ENCODE peak calls at places on chromosomes 2 and 18, in four cellular contexts. G is HepG2, M is K562, Q is WTC11. A is an unnamed sample.

GRCh38 chr2:143205106-143205764 is 76.0 kb downstream of the ARHGAP15 start:
- DNase-seq in G (peak), M (peak), Q (no peak), A (no peak)

GRCh38 chr2:111702119-111702808 is 181.7 kb downstream of the ANAPC1 start:
- DNase-seq in G (peak), M (peak), Q (peak), A (peak)

GRCh38 chr2:45005261-45006002 is 3.8 kb downstream of the SIX2 start:
- DNase-seq in G (no peak), M (no peak), Q (no peak), A (no peak)

GRCh38 chr2:241061275-241061674 is 40.8 kb downstream of the MTERF4 start:
- DNase-seq in G (no peak), M (no peak), Q (no peak), A (no peak)

GRCh38 chr2:28377201-28377816 is 15.3 kb upstream of the FOSL2 start:
- DNase-seq in G (no peak), M (no peak), Q (no peak), A (no peak)

GRCh38 chr2:178304262-178304661 is 110.0 kb downstream of the OSBPL6 start:
- DNase-seq in G (no peak), M (peak), Q (no peak), A (no peak)

GRCh38 chr2:240930096-240930630 is 24.0 kb downstream of the CROCC2 start:
- DNase-seq in G (no peak), M (no peak), Q (peak), A (no peak)

GRCh38 chr2:216031960-216032689 is 18.8 kb upstream of the MREG start:
- DNase-seq in G (no peak), M (no peak), Q (no peak), A (no peak)

GRCh38 chr2:215052810-215053209 is 85.6 kb downstream of the ABCA12 start:
- DNase-seq in G (no peak), M (no peak), Q (no peak), A (no peak)

GRCh38 chr2:65612654-65613053 is 180.3 kb upstream of the SPRED2 start:
- DNase-seq in G (no peak), M (no peak), Q (no peak), A (no peak)

GRCh38 chr2:168166902-168167510 is 80.4 kb downstream of the STK39 start:
- DNase-seq in G (peak), M (no peak), Q (no peak), A (no peak)

GRCh38 chr2:31188141-31188540 is 29.2 kb downstream of the CAPN14 start:
- DNase-seq in G (no peak), M (no peak), Q (no peak), A (no peak)

GRCh38 chr2:119242276-119243119 is 18.9 kb downstream of the STEAP3 start:
- DNase-seq in G (no peak), M (no peak), Q (no peak), A (no peak)

GRCh38 chr18:50654658-50655550 is 95.0 kb downstream of the MAPK4 start:
- DNase-seq in G (peak), M (no peak), Q (no peak), A (no peak)

GRCh38 chr2:213934560-213934959 is 476.3 kb upstream of the VWC2L start:
- DNase-seq in G (peak), M (peak), Q (no peak), A (peak)

GRCh38 chr2:238428866-238429265 is 2.1 kb downstream of the ASB1 start:
- DNase-seq in G (no peak), M (no peak), Q (no peak), A (no peak)

GRCh38 chr2:195018462-195018861 is 638.6 kb upstream of the SLC39A10 start:
- DNase-seq in G (no peak), M (no peak), Q (no peak), A (no peak)

GRCh38 chr2:180763249-180763989 is 217.0 kb upstream of the UBE2E3 start:
- DNase-seq in G (peak), M (no peak), Q (no peak), A (no peak)

GRCh38 chr18:54357082-54357659 is 487 bp downstream of the STARD6 start:
- DNase-seq in G (no peak), M (no peak), Q (peak), A (no peak)

GRCh38 chr18:40752336-40752735 is 1202.7 kb upstream of the PIK3C3 start:
- DNase-seq in G (no peak), M (no peak), Q (no peak), A (no peak)

GRCh38 chr2:105373344-105373781 is 25.5 kb downstream of the FHL2 start:
- DNase-seq in G (peak), M (no peak), Q (no peak), A (no peak)

GRCh38 chr2:182618672-182619079 is 97.4 kb upstream of the DNAJC10 start:
- DNase-seq in G (peak), M (no peak), Q (no peak), A (no peak)

GRCh38 chr2:239400000-239400831 is 604 bp downstream of the HDAC4 start:
- DNase-seq in G (peak), M (peak), Q (no peak), A (peak)

GRCh38 chr2:111705206-111705605 is 178.8 kb downstream of the ANAPC1 start:
- DNase-seq in G (no peak), M (no peak), Q (no peak), A (no peak)

GRCh38 chr18:75638223-75638596 is 210.7 kb upstream of the SMIM21 start:
- DNase-seq in G (no peak), M (no peak), Q (no peak), A (no peak)

GRCh38 chr2:110812726-110813645 is 80.6 kb downstream of the ACOXL start:
- DNase-seq in G (no peak), M (no peak), Q (no peak), A (no peak)

GRCh38 chr2:60880633-60880987 is 764 bp upstream of the REL start:
- DNase-seq in G (no peak), M (no peak), Q (no peak), A (no peak)

GRCh38 chr18:48992791-48993555 is 42.2 kb upstream of the SMAD7 start:
- DNase-seq in G (no peak), M (peak), Q (no peak), A (no peak)

GRCh38 chr2:103169856-103170255 is 408.0 kb downstream of the TMEM182 start:
- DNase-seq in G (no peak), M (no peak), Q (no peak), A (no peak)

GRCh38 chr2:96805026-96805425 is 11.0 kb upstream of the CNNM3 start:
- DNase-seq in G (no peak), M (no peak), Q (no peak), A (no peak)

GRCh38 chr2:152523091-152523490 is 188.1 kb downstream of the FMNL2 start:
- DNase-seq in G (no peak), M (no peak), Q (no peak), A (no peak)

GRCh38 chr18:26863122-26863879 is 2.2 kb downstream of the AQP4 start:
- DNase-seq in G (no peak), M (no peak), Q (peak), A (peak)

GRCh38 chr2:66573866-66574265 is 138.9 kb downstream of the MEIS1 start:
- DNase-seq in G (no peak), M (no peak), Q (peak), A (no peak)

GRCh38 chr2:68163641-68164040 is 6.0 kb downstream of the PNO1 start:
- DNase-seq in G (no peak), M (no peak), Q (no peak), A (no peak)

GRCh38 chr2:69209482-69209881 is 177.5 kb downstream of the GFPT1 start:
- DNase-seq in G (no peak), M (no peak), Q (no peak), A (no peak)

GRCh38 chr2:109516445-109517117 is 97.2 kb downstream of the SEPTIN10 start:
- DNase-seq in G (peak), M (peak), Q (peak), A (peak)

GRCh38 chr2:12717191-12717987 is 653 bp downstream of the TRIB2 start:
- DNase-seq in G (no peak), M (peak), Q (peak), A (peak)

GRCh38 chr2:67604360-67604759 is 207.2 kb downstream of the ETAA1 start:
- DNase-seq in G (no peak), M (no peak), Q (no peak), A (no peak)

GRCh38 chr2:195049372-195050031 is 607.5 kb upstream of the SLC39A10 start:
- DNase-seq in G (no peak), M (no peak), Q (no peak), A (no peak)

GRCh38 chr2:159506179-159506578 is 110.2 kb downstream of the BAZ2B start:
- DNase-seq in G (no peak), M (no peak), Q (no peak), A (no peak)

GRCh38 chr2:159501743-159502142 is 114.6 kb downstream of the BAZ2B start:
- DNase-seq in G (no peak), M (no peak), Q (no peak), A (no peak)

GRCh38 chr2:159508140-159508539 is 108.2 kb downstream of the BAZ2B start:
- DNase-seq in G (no peak), M (no peak), Q (no peak), A (no peak)

GRCh38 chr2:159506764-159507406 is 109.5 kb downstream of the BAZ2B start:
- DNase-seq in G (no peak), M (no peak), Q (no peak), A (no peak)
- TF ChIP-seq ELF4 in G (no peak), M (no peak), Q (no peak), A (no peak)

DNA sequence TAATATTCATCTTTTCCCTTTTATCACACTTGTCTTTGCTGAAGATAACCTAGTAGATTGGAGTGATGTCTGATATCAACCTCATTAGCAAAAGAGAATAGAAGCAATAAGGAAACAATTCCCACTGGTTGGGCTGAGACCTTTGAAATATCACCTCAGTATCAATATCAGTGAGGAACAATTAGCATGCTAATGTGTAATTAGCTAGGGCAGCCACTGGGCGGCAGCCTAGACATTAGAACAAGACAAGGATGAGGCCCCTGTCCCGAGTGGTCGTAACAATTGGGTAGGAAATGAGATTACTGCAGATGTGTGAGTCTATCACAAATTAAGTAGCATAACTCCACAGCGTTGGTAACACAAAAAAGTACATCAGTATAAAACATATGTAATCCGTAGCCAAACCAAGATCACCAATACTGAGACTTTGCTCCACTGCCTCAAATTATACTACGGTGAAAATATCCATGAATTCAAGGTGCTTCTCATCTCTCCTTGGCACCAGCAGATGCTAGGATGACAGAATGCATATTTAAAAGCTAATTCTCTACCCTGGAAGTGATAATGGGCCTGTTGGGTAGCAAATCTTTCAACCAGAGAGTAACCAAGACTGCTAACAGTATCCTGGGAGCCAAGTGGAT is 99.1 kb downstream of the ALPK2 start:
- DNase-seq in G (peak), M (peak), Q (peak), A (peak)
- TF ChIP-seq ELF4 in G (no peak), M (no peak), Q (no peak), A (no peak)

GRCh38 chr2:237297421-237298155 is 116.4 kb downstream of the COL6A3 start:
- DNase-seq in G (peak), M (no peak), Q (no peak), A (no peak)

GRCh38 chr2:237298323-237299118 is 115.4 kb downstream of the COL6A3 start:
- DNase-seq in G (peak), M (no peak), Q (no peak), A (no peak)

GRCh38 chr2:237300755-237301154 is 113.2 kb downstream of the COL6A3 start:
- DNase-seq in G (no peak), M (no peak), Q (no peak), A (no peak)

GRCh38 chr2:237301595-237301994 is 112.4 kb downstream of the COL6A3 start:
- DNase-seq in G (no peak), M (no peak), Q (no peak), A (no peak)

GRCh38 chr2:237299897-237300296 is 114.1 kb downstream of the COL6A3 start:
- DNase-seq in G (no peak), M (no peak), Q (no peak), A (no peak)
- TF ChIP-seq ELF4 in G (no peak), M (no peak), Q (no peak), A (no peak)

GRCh38 chr2:773256-774160 is 96.3 kb upstream of the TMEM18 start:
- DNase-seq in G (no peak), M (no peak), Q (no peak), A (no peak)

GRCh38 chr2:770776-771175 is 93.6 kb upstream of the TMEM18 start:
- DNase-seq in G (no peak), M (no peak), Q (no peak), A (no peak)

GRCh38 chr2:774436-774835 is 97.2 kb upstream of the TMEM18 start:
- DNase-seq in G (no peak), M (no peak), Q (peak), A (no peak)

GRCh38 chr2:769771-770170 is 92.6 kb upstream of the TMEM18 start:
- DNase-seq in G (no peak), M (no peak), Q (no peak), A (no peak)

GRCh38 chr2:771538-771937 is 94.3 kb upstream of the TMEM18 start:
- DNase-seq in G (no peak), M (no peak), Q (no peak), A (no peak)
- TF ChIP-seq ELF4 in G (no peak), M (no peak), Q (no peak), A (no peak)

GRCh38 chr2:236849940-236850339 is 235.7 kb upstream of the COPS8 start:
- DNase-seq in G (no peak), M (no peak), Q (no peak), A (no peak)

GRCh38 chr2:236853558-236853957 is 232.1 kb upstream of the COPS8 start:
- DNase-seq in G (no peak), M (no peak), Q (no peak), A (no peak)

GRCh38 chr2:236852100-236852976 is 233.4 kb upstream of the COPS8 start:
- DNase-seq in G (no peak), M (no peak), Q (no peak), A (no peak)

GRCh38 chr2:236855176-236855865 is 230.4 kb upstream of the COPS8 start:
- DNase-seq in G (no peak), M (no peak), Q (no peak), A (no peak)

DNA sequence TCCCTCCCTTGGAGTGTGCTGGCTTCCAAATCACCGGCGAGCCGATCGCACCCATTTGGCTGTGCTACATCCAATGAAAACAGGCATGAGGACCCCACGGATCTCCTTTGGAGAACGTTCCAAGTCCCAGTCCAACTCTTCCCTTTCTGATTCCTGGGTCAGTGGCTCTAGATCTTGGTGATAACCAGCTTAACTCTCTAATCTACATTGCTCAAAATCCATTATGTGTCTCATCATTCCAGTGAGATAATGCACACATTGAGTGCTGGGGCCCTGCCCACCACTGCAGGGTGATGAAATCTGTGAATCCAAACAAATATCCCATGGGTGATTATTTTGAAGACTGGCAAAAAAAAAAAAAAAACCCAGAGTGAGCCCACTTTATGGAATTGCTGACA is 232.7 kb upstream of the COPS8 start:
- DNase-seq in G (no peak), M (no peak), Q (no peak), A (no peak)
- TF ChIP-seq ELF4 in G (no peak), M (no peak), Q (no peak), A (no peak)

GRCh38 chr18:8654482-8655451 is 45.5 kb downstream of the RAB12 start:
- DNase-seq in G (no peak), M (peak), Q (no peak), A (peak)
- TF ChIP-seq ELF4 in G (no peak), M (no peak), Q (no peak), A (no peak)

GRCh38 chr2:48711343-48711742 is 44.2 kb downstream of the LHCGR start:
- DNase-seq in G (no peak), M (no peak), Q (no peak), A (no peak)
- TF ChIP-seq ELF4 in G (no peak), M (no peak), Q (no peak), A (no peak)

GRCh38 chr2:224032283-224032682 is 6.8 kb downstream of the SERPINE2 start:
- DNase-seq in G (no peak), M (no peak), Q (no peak), A (no peak)

GRCh38 chr2:224027070-224027469 is 12.0 kb downstream of the SERPINE2 start:
- DNase-seq in G (no peak), M (no peak), Q (peak), A (no peak)

GRCh38 chr2:224027912-224028311 is 11.2 kb downstream of the SERPINE2 start:
- DNase-seq in G (no peak), M (no peak), Q (no peak), A (no peak)

GRCh38 chr2:224031358-224031970 is 7.6 kb downstream of the SERPINE2 start:
- DNase-seq in G (no peak), M (peak), Q (no peak), A (no peak)

DNA sequence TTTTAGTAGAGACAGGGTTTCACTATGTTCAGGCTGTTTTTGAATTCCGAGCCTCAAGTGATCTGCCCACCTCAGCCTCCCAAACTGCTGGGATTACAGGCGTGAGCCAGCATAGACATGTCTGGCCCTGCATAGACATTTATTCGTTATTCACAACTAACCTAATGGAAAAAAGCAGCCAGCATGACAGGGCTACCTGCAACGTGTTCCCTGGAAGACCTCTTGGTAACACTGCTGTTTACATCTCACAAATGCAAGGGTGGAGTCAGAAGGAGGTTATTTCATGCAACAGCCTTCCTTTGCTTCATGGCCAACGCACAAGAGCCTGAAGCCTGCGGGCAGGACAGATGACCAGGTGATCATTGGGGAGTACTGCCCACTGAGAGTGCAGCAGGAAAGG is 9.2 kb downstream of the SERPINE2 start:
- DNase-seq in G (no peak), M (no peak), Q (no peak), A (no peak)
- TF ChIP-seq ELF4 in G (no peak), M (no peak), Q (no peak), A (no peak)

A was measured in HEK293T.